ENCODE peak calls at places on chromosome 14, in four cellular contexts. F is Karpas-422; A is naive thymus-derived CD4-positive, alpha-beta T cell; Q is fibroblast of gingiva. X is an unnamed sample.

GRCh38 chr14:37599527-37600368 is 4.3 kb downstream of the TTC6 start:
- DNase-seq in F (no peak), Q (no peak), A (no peak), X (no peak)

GRCh38 chr14:80781968-80782367 is 159.6 kb downstream of the CEP128 start:
- DNase-seq in Q (no peak), F (no peak), A (no peak), X (no peak)

GRCh38 chr14:60758875-60759274 is 24.3 kb downstream of the MNAT1 start:
- DNase-seq in Q (peak; percentile 37), F (no peak), A (no peak), X (no peak)

GRCh38 chr14:51552768-51553426 is 98.8 kb upstream of the FRMD6 start:
- DNase-seq in F (no peak), A (no peak), Q (no peak), X (no peak)

GRCh38 chr14:67425603-67426002 is 13.6 kb upstream of the PLEK2 start:
- DNase-seq in Q (no peak), A (no peak), F (no peak), X (no peak)

GRCh38 chr14:33922125-33922524 is 28.7 kb downstream of the EGLN3 start:
- DNase-seq in Q (no peak), A (no peak), F (no peak), X (no peak)

GRCh38 chr14:22400590-22401259 is 188.3 kb downstream of the DAD1 start:
- DNase-seq in F (no peak), A (no peak), Q (no peak), X (no peak)

GRCh38 chr14:51823706-51824105 is 36.7 kb upstream of the GNG2 start:
- DNase-seq in A (no peak), Q (no peak), F (no peak), X (no peak)

GRCh38 chr14:101078892-101079221 is 175.3 kb upstream of the RTL1 start:
- DNase-seq in F (no peak), A (no peak), Q (no peak), X (no peak)

GRCh38 chr14:38404616-38405015 is 148.7 kb upstream of the CLEC14A start:
- DNase-seq in Q (peak; percentile 4), F (no peak), A (no peak), X (no peak)

GRCh38 chr14:100802766-100803693 is 22.9 kb upstream of the MEG3 start:
- DNase-seq in Q (no peak), F (no peak), A (no peak), X (no peak)

GRCh38 chr14:63689132-63689531 is 38.7 kb downstream of the SGPP1 start:
- DNase-seq in Q (no peak), A (no peak), F (no peak), X (no peak)

GRCh38 chr14:60648169-60648933 is 926 bp downstream of the SIX1 start:
- DNase-seq in A (no peak), Q (no peak), F (no peak), X (no peak)

GRCh38 chr14:105187116-105187515 is 6.0 kb upstream of the NUDT14 start:
- DNase-seq in F (no peak), Q (no peak), A (no peak), X (no peak)

GRCh38 chr14:83462759-83463158 is 1929.1 kb upstream of the SEL1L start:
- DNase-seq in F (no peak), Q (no peak), A (no peak), X (no peak)

X was measured in frontal cortex.